ENCODE peak calls at places on chromosomes 2 and 18, in seven cellular contexts. N, M, U, W, Z, K and T are unnamed samples. For H3K36me3, the result is how much of the 10 kb centered on the place peaks cover.

GRCh38 chr2:280655-281110 is 7.2 kb downstream of the ALKAL2 start:
- DNase-seq in U (no peak), N (no peak), K (peak), M (no peak), Z (no peak), W (no peak), T (no peak)

GRCh38 chr2:41420872-41421271 is 626.9 kb upstream of the PKDCC start:
- DNase-seq in K (no peak), U (no peak), Z (no peak), N (no peak), W (no peak), M (no peak), T (no peak)

GRCh38 chr2:174007010-174007409 is 41.8 kb upstream of the SP3 start:
- DNase-seq in M (no peak), N (no peak), U (no peak), Z (no peak), W (no peak), K (no peak), T (no peak)

GRCh38 chr2:217858519-217859466 is 144.0 kb downstream of the TNS1 start:
- DNase-seq in N (peak), K (peak), Z (peak), U (no peak), M (peak), W (peak), T (no peak)

GRCh38 chr2:207975910-207976309 is 49.4 kb downstream of the PLEKHM3 start:
- DNase-seq in W (no peak), Z (no peak), N (no peak), M (no peak), K (no peak), U (no peak), T (no peak)

GRCh38 chr2:21289994-21290393 is 166.2 kb downstream of the TDRD15 start:
- DNase-seq in N (no peak), M (peak), Z (no peak), W (no peak), K (no peak), U (no peak), T (no peak)

GRCh38 chr2:174333502-174334277 is 1.1 kb upstream of the SP9 start:
- DNase-seq in N (no peak), U (no peak), W (no peak), Z (no peak), K (no peak), M (no peak), T (no peak)

GRCh38 chr2:158239271-158239670 is 137.6 kb downstream of the UPP2 start:
- DNase-seq in M (no peak), U (no peak), Z (no peak), K (no peak), W (no peak), N (no peak), T (no peak)

GRCh38 chr2:43139996-43140621 is 86.3 kb downstream of the ZFP36L2 start:
- DNase-seq in U (no peak), N (peak), M (no peak), K (peak), Z (peak), W (peak), T (no peak)

GRCh38 chr2:240759454-240759853 is 60.6 kb downstream of the KIF1A start:
- DNase-seq in Z (no peak), K (no peak), U (peak), N (no peak), W (no peak), M (no peak), T (no peak)

GRCh38 chr2:214591359-214591758 is 180.5 kb downstream of the VWC2L start:
- DNase-seq in W (no peak), N (no peak), K (no peak), Z (no peak), M (peak), U (no peak), T (no peak)

GRCh38 chr18:51767293-51767692 is 569.8 kb upstream of the MEX3C start:
- DNase-seq in U (no peak), K (no peak), N (no peak), M (no peak), W (no peak), Z (no peak), T (no peak)

GRCh38 chr2:74602553-74603281 is 45.4 kb downstream of the M1AP start:
- DNase-seq in W (no peak), K (no peak), M (peak), Z (no peak), N (no peak), U (no peak), T (no peak)

GRCh38 chr2:195646424-195646823 is 10.6 kb upstream of the SLC39A10 start:
- DNase-seq in U (no peak), W (no peak), N (no peak), M (no peak), K (no peak), Z (no peak), T (no peak)

GRCh38 chr2:59383473-59383872 is 1142.3 kb upstream of the FANCL start:
- DNase-seq in K (no peak), U (no peak), N (no peak), M (no peak), Z (no peak), W (no peak), T (no peak)

GRCh38 chr2:215931256-215931903 is 82.0 kb downstream of the MREG start:
- DNase-seq in W (no peak), N (no peak), M (peak), Z (peak), U (no peak), K (peak), T (no peak)

GRCh38 chr2:164009801-164010337 is 274.1 kb upstream of the FIGN start:
- DNase-seq in Z (no peak), N (no peak), K (no peak), W (no peak), U (no peak), M (no peak), T (no peak)

GRCh38 chr2:46275995-46276394 is 21.2 kb upstream of the EPAS1 start:
- DNase-seq in M (no peak), U (no peak), Z (no peak), W (peak), N (peak), K (peak), T (peak)

GRCh38 chr2:223669453-223670225 is 67.5 kb upstream of the SCG2 start:
- DNase-seq in U (no peak), K (no peak), M (peak), N (no peak), Z (no peak), W (no peak), T (no peak)

GRCh38 chr18:78573773-78574172 is 405.8 kb upstream of the SALL3 start:
- DNase-seq in K (no peak), M (no peak), Z (no peak), W (no peak), U (no peak), N (no peak), T (no peak)

GRCh38 chr2:160338891-160339290 is 138.8 kb upstream of the ITGB6 start:
- DNase-seq in K (peak), M (peak), W (no peak), U (no peak), Z (peak), N (no peak), T (no peak)

GRCh38 chr18:58263055-58263732 is 219.2 kb downstream of the NEDD4L start:
- DNase-seq in M (peak), W (no peak), U (no peak), K (no peak), N (no peak), Z (no peak), T (no peak)

GRCh38 chr2:9354318-9354717 is 69.0 kb downstream of the ITGB1BP1 start:
- DNase-seq in N (no peak), U (no peak), Z (no peak), W (no peak), K (no peak), M (no peak), T (no peak)
- H3K36me3 ChIP-seq in N (half or more), U (under half), Z (half or more), W (under half), K (under half), M (half or more), T (under half)

DNA sequence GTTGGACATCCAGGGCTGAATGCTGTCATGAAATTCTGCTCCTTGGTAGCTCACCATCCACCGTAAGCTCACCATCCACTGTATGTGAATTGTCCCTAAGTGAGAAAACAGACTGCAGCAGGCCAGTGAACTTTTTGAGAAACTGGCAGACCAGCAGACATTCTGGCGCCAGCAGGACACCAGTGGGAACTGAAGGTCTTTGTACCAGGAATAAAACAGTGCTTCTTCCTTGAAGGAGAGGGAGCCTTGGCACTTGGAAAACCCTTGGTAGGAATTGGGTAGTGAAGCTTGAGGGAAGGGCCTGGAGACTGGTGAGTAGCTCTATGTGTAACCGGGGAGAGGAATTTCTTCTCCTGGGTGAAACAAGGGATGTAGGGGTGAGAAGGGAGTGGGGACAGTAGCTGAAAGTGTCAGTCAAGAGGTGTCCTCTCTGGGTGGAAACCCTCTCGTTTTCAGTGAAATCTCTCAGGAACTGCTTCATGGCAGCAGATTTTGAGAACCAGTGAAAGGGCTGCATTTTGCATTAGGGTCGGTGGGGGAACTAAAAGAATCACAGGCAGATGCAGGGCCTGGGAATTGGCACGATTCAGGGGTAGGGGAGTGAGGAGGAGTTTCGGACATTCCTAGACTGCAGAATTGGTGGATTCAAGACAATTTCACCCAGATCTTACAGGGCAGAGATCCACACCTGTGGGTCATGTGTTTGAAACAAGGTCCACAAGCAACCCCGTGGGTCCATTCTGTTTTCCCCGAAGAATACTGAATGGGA is 131.4 kb upstream of the DLX2 start:
- DNase-seq in Z (no peak), U (no peak), K (no peak), N (no peak), M (no peak), W (no peak), T (no peak)
- TF ChIP-seq POLR2A in Z (no peak), U (no peak), K (no peak), N (no peak), M (no peak), W (no peak), T (no peak)

GRCh38 chr2:24272161-24272802 is 88.1 kb downstream of the ITSN2 start:
- DNase-seq in W (no peak), K (no peak), Z (no peak), U (no peak), N (no peak), M (no peak), T (no peak)
- H3K36me3 ChIP-seq in W (half or more), K (under half), Z (half or more), U (under half), N (half or more), M (under half), T (under half)

DNA sequence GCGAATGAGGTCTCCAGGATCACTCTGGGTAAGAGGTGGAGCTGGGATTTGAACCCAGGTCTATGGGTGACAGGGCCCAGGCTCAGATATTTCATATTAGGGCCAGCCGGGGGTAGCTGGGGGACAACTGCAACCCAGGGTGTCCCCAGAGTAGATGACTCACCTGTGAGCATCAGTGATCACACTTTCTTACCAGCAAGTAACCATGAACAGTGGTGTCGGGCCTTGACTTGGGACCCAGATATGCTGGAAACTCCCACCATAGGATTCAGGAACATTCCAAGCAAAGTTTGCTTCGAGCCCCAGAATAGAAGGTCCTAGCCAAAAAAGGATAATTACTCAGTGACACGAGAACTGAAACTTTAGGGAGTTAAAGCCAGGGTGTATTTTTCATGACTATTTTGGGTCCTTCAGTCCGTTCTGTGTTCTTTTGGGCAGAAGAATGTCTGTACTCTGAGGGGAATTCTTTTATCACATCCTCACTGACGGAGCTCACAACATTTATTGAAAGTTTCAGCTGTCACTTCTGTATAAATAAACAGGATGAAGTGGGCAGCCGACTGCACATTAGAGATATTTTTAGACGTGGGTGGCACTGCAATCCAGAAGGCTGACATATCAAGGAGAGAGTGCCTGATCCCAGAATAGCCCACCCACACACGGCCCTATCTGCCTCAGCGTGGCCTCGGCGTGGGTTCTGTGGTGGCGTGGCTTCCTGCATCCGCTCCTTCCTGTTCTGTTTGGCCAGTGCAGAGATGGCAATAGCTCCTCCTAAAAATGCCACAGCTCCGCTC is 45.6 kb downstream of the RAMP1 start:
- DNase-seq in U (peak), Z (no peak), W (peak), N (no peak), K (peak), M (peak), T (peak)
- TF ChIP-seq POLR2A in U (no peak), Z (no peak), W (no peak), N (peak), K (no peak), M (no peak), T (no peak)

GRCh38 chr2:236688157-236688556 is 118.5 kb downstream of the ACKR3 start:
- DNase-seq in N (peak), W (no peak), Z (no peak), K (no peak), U (no peak), M (no peak), T (no peak)

GRCh38 chr2:236685979-236686520 is 116.4 kb downstream of the ACKR3 start:
- DNase-seq in Z (no peak), M (no peak), U (no peak), W (no peak), N (peak), K (no peak), T (no peak)

GRCh38 chr2:236689393-236689700 is 119.7 kb downstream of the ACKR3 start:
- DNase-seq in U (no peak), K (no peak), M (no peak), N (no peak), Z (no peak), W (no peak), T (no peak)

GRCh38 chr2:236688563-236689392 is 119.2 kb downstream of the ACKR3 start:
- DNase-seq in U (no peak), W (peak), N (peak), M (no peak), K (no peak), Z (no peak), T (no peak)

DNA sequence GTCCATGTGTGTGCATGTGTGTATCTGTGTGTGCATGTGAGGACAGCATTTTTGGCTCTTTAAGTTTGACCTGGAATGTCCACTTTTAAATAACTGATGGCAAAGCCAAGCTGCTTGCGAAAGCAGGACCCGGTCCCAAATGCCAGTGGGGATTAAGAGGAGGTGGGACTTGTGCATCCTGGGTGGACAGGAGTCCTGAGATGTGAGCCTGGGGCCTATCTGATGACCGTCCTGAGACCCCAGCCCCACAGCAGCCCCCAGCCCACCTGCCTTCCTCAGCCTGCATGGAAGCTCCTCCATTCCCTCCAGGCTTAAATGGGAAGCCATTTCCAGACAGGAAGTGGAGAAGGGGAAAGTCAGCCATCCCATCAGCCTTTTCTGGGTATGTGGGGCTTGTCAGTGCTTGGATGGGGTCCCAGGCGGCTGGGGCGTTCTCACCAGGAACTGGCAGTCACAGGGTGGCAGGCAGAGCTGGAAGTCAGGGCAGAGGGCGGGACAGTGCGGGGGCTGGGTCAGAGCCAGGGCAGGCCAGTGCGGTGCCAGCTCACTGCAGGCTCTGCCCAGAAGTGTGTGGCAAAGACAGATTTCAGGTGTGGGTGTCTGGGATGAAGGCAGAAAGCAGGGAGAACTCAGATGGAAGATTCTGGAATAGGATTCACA is 117.8 kb downstream of the ACKR3 start:
- DNase-seq in Z (no peak), N (peak), M (no peak), K (no peak), U (no peak), W (peak), T (no peak)
- H3K36me3 ChIP-seq in Z (under half), N (under half), M (under half), K (under half), U (under half), W (under half), T (under half)

GRCh38 chr2:219249203-219249980 is 3.7 kb upstream of the TUBA4B start:
- DNase-seq in M (peak), K (peak), N (peak), Z (peak), W (peak), U (peak), T (no peak)
- TF ChIP-seq POLR2A in M (peak), K (no peak), N (no peak), Z (no peak), W (peak), U (no peak), T (no peak)